ENCODE peak calls at places on chromosomes 13 and 19, in nine cellular contexts. One of them, this sample, is unnamed.

GRCh38 chr13:45349438-45349837 is 8.5 kb upstream of the TPT1 start:
- DNase-seq in AG04450: no peak
- DNase-seq in choroid plexus epithelial cell: no peak
- DNase-seq in GM12865: no peak
- DNase-seq in colonic mucosa: no peak
- DNase-seq in HCT116: no peak
- DNase-seq in heart left ventricle: no peak
- DNase-seq in foreskin fibroblast: peak; percentile 63
- DNase-seq in PC-3: no peak
- DNase-seq in this sample: no peak

GRCh38 chr19:47613165-47614146 is 4.5 kb downstream of the BICRA start:
- DNase-seq in AG04450: peak; percentile 41
- DNase-seq in choroid plexus epithelial cell: peak; percentile 75
- DNase-seq in GM12865: no peak
- DNase-seq in colonic mucosa: no peak
- DNase-seq in HCT116: no peak
- DNase-seq in heart left ventricle: no peak
- DNase-seq in foreskin fibroblast: peak; percentile 86
- DNase-seq in PC-3: no peak
- DNase-seq in this sample: no peak

GRCh38 chr19:58001895-58002369 is 688 bp downstream of the ZNF606 start:
- DNase-seq in AG04450: no peak
- DNase-seq in choroid plexus epithelial cell: peak; percentile 36
- DNase-seq in GM12865: no peak
- DNase-seq in colonic mucosa: peak; percentile 34
- DNase-seq in HCT116: no peak
- DNase-seq in heart left ventricle: no peak
- DNase-seq in foreskin fibroblast: no peak
- DNase-seq in PC-3: no peak
- DNase-seq in this sample: no peak

GRCh38 chr19:35070471-35070870 is 28.9 kb downstream of the HPN start:
- DNase-seq in AG04450: no peak
- DNase-seq in choroid plexus epithelial cell: no peak
- DNase-seq in GM12865: no peak
- DNase-seq in colonic mucosa: no peak
- DNase-seq in HCT116: no peak
- DNase-seq in heart left ventricle: peak; percentile 4
- DNase-seq in foreskin fibroblast: no peak
- DNase-seq in PC-3: no peak
- DNase-seq in this sample: no peak

GRCh38 chr13:55219538-55219937 is 1921.2 kb upstream of the PRR20A start:
- DNase-seq in AG04450: no peak
- DNase-seq in choroid plexus epithelial cell: no peak
- DNase-seq in GM12865: no peak
- DNase-seq in colonic mucosa: no peak
- DNase-seq in HCT116: no peak
- DNase-seq in heart left ventricle: no peak
- DNase-seq in foreskin fibroblast: no peak
- DNase-seq in PC-3: no peak
- DNase-seq in this sample: no peak

GRCh38 chr13:113607477-113608245 is 23.1 kb downstream of the TFDP1 start:
- DNase-seq in AG04450: no peak
- DNase-seq in choroid plexus epithelial cell: no peak
- DNase-seq in GM12865: no peak
- DNase-seq in colonic mucosa: no peak
- DNase-seq in HCT116: no peak
- DNase-seq in heart left ventricle: peak; percentile 58
- DNase-seq in foreskin fibroblast: no peak
- DNase-seq in PC-3: no peak
- DNase-seq in this sample: no peak

GRCh38 chr19:3211191-3211590 is 13.3 kb upstream of the CELF5 start:
- DNase-seq in AG04450: no peak
- DNase-seq in choroid plexus epithelial cell: no peak
- DNase-seq in GM12865: no peak
- DNase-seq in colonic mucosa: no peak
- DNase-seq in HCT116: no peak
- DNase-seq in heart left ventricle: no peak
- DNase-seq in foreskin fibroblast: no peak
- DNase-seq in PC-3: no peak
- DNase-seq in this sample: no peak

GRCh38 chr19:1027020-1027952 is 878 bp downstream of the CNN2 start:
- DNase-seq in AG04450: no peak
- DNase-seq in choroid plexus epithelial cell: no peak
- DNase-seq in GM12865: peak; percentile 52
- DNase-seq in colonic mucosa: peak; percentile 53
- DNase-seq in HCT116: no peak
- DNase-seq in heart left ventricle: peak; percentile 69
- DNase-seq in foreskin fibroblast: peak; percentile 65
- DNase-seq in PC-3: no peak
- DNase-seq in this sample: no peak

GRCh38 chr13:98492335-98493034 is 84.4 kb downstream of the STK24 start:
- DNase-seq in AG04450: no peak
- DNase-seq in choroid plexus epithelial cell: peak; percentile 48
- DNase-seq in GM12865: no peak
- DNase-seq in colonic mucosa: no peak
- DNase-seq in HCT116: no peak
- DNase-seq in heart left ventricle: no peak
- DNase-seq in foreskin fibroblast: peak; percentile 69
- DNase-seq in PC-3: no peak
- DNase-seq in this sample: no peak

GRCh38 chr19:16637535-16637934 is 9.5 kb upstream of the MED26 start:
- DNase-seq in AG04450: no peak
- DNase-seq in choroid plexus epithelial cell: no peak
- DNase-seq in GM12865: no peak
- DNase-seq in colonic mucosa: no peak
- DNase-seq in HCT116: no peak
- DNase-seq in heart left ventricle: no peak
- DNase-seq in foreskin fibroblast: peak; percentile 65
- DNase-seq in PC-3: no peak
- DNase-seq in this sample: no peak

GRCh38 chr19:10309423-10309822 is at the start of gene ZGLP1:
- DNase-seq in AG04450: no peak
- DNase-seq in choroid plexus epithelial cell: no peak
- DNase-seq in GM12865: no peak
- DNase-seq in colonic mucosa: no peak
- DNase-seq in HCT116: no peak
- DNase-seq in heart left ventricle: no peak
- DNase-seq in foreskin fibroblast: no peak
- DNase-seq in PC-3: no peak
- DNase-seq in this sample: no peak

GRCh38 chr19:46841458-46842083 is 9.1 kb downstream of the AP2S1 start:
- DNase-seq in AG04450: no peak
- DNase-seq in choroid plexus epithelial cell: peak; percentile 48
- DNase-seq in GM12865: no peak
- DNase-seq in colonic mucosa: no peak
- DNase-seq in HCT116: no peak
- DNase-seq in heart left ventricle: peak; percentile 85
- DNase-seq in foreskin fibroblast: peak; percentile 82
- DNase-seq in PC-3: peak; percentile 51
- DNase-seq in this sample: no peak

GRCh38 chr19:9075064-9075964 is 11.5 kb upstream of the OR1M1 start:
- DNase-seq in AG04450: peak; percentile 39
- DNase-seq in choroid plexus epithelial cell: peak; percentile 98
- DNase-seq in GM12865: no peak
- DNase-seq in colonic mucosa: peak; percentile 41
- DNase-seq in HCT116: peak; percentile 97
- DNase-seq in heart left ventricle: peak; percentile 81
- DNase-seq in foreskin fibroblast: peak; percentile 83
- DNase-seq in PC-3: peak; percentile 100
- DNase-seq in this sample: no peak

DNA sequence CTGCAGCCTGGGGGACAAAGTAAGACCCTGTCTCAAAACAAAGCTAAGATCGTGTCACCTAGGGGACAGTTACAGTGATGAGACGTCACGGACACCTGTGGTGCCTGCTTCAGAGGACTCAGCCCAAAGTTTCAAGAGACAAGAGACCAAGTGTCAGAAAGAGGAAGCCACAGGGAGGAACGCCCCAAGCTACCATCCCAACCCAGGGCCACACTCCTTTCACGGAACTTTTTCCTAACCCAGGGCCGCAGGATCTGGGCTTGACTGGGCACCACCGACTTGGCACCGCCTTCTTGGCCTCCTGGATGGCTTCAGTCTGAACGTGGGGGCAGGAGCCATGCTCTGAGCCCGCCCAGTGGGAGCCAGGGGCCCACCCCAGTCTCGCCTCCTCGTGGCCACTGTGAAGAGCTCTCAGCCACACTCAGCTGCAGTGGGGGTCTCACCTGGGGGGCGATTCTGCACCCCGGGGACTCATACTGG is 8.5 kb downstream of the MOB3A start:
- DNase-seq in AG04450: no peak
- DNase-seq in choroid plexus epithelial cell: no peak
- DNase-seq in GM12865: peak; percentile 86
- DNase-seq in colonic mucosa: no peak
- DNase-seq in HCT116: no peak
- DNase-seq in heart left ventricle: no peak
- DNase-seq in foreskin fibroblast: no peak
- DNase-seq in PC-3: no peak
- DNase-seq in this sample: no peak
- TF ChIP-seq CTCF in AG04450: no peak
- TF ChIP-seq CTCF in choroid plexus epithelial cell: no peak
- TF ChIP-seq CTCF in GM12865: peak; percentile 40
- TF ChIP-seq CTCF in colonic mucosa: no peak
- TF ChIP-seq CTCF in HCT116: no peak
- TF ChIP-seq CTCF in heart left ventricle: no peak
- TF ChIP-seq CTCF in foreskin fibroblast: no peak
- TF ChIP-seq CTCF in PC-3: no peak
- TF ChIP-seq CTCF in this sample: no peak

GRCh38 chr13:35923347-35923746 is 207.8 kb downstream of the DCLK1 start:
- DNase-seq in AG04450: no peak
- DNase-seq in choroid plexus epithelial cell: peak; percentile 54
- DNase-seq in GM12865: no peak
- DNase-seq in colonic mucosa: no peak
- DNase-seq in HCT116: peak; percentile 16
- DNase-seq in heart left ventricle: no peak
- DNase-seq in foreskin fibroblast: peak; percentile 77
- DNase-seq in PC-3: peak; percentile 67
- DNase-seq in this sample: no peak
- H3K4me3 ChIP-seq in AG04450: no peak overlapping the region
- H3K4me3 ChIP-seq in choroid plexus epithelial cell: no peak overlapping the region
- H3K4me3 ChIP-seq in GM12865: no peak overlapping the region
- H3K4me3 ChIP-seq in colonic mucosa: no peak overlapping the region
- H3K4me3 ChIP-seq in HCT116: no peak overlapping the region
- H3K4me3 ChIP-seq in heart left ventricle: no peak overlapping the region
- H3K4me3 ChIP-seq in foreskin fibroblast: no peak overlapping the region
- H3K4me3 ChIP-seq in PC-3: no peak overlapping the region
- H3K4me3 ChIP-seq in this sample: no peak overlapping the region

GRCh38 chr19:40464059-40465024 is 1.2 kb downstream of the BLVRB start:
- DNase-seq in AG04450: peak; percentile 77
- DNase-seq in choroid plexus epithelial cell: peak; percentile 94
- DNase-seq in GM12865: peak; percentile 76
- DNase-seq in colonic mucosa: peak; percentile 95
- DNase-seq in HCT116: peak; percentile 85
- DNase-seq in heart left ventricle: peak; percentile 85
- DNase-seq in foreskin fibroblast: peak; percentile 94
- DNase-seq in PC-3: peak; percentile 94
- DNase-seq in this sample: peak; percentile 40
- TF ChIP-seq CTCF in AG04450: peak; percentile 89
- TF ChIP-seq CTCF in choroid plexus epithelial cell: peak; percentile 92
- TF ChIP-seq CTCF in GM12865: peak; percentile 80
- TF ChIP-seq CTCF in colonic mucosa: peak; percentile 90
- TF ChIP-seq CTCF in HCT116: peak; percentile 84
- TF ChIP-seq CTCF in heart left ventricle: peak; percentile 70
- TF ChIP-seq CTCF in foreskin fibroblast: peak; percentile 84
- TF ChIP-seq CTCF in PC-3: peak; percentile 64
- TF ChIP-seq CTCF in this sample: peak; percentile 72

DNA sequence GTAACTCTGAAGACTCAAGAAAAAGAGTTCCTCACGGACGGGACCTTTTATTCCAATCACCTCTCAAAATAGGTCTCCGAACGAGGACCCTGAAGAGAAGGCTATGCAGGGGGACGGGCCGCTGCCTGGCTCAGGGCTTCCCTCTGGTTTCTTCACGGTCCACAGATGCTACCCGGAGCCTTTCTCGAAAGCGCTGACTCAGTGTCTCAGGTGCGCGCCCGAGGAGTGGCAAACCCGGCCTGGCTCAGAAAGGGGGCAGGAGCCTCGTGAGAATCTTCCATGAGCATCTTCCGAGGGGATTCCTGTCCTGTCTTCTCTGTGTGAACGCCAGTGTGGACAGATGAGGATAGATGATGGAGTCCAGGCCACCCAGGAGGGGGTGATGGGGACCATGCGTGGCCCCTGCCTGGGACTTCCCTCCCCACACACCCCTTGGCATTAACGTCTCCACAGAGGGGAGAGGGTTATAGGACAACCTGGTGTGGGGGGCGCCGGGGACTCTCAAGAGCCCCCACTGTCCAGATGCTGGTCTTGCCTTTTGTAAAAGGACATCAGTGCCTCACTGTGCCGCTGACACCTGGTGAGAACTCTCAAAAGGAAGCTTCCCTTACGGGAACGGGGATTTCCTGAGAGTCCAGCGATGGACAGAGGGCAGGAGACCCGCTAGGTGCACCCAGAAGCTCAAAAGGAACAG is 16.5 kb downstream of the LSM4 start:
- DNase-seq in AG04450: no peak
- DNase-seq in choroid plexus epithelial cell: no peak
- DNase-seq in GM12865: peak; percentile 51
- DNase-seq in colonic mucosa: no peak
- DNase-seq in HCT116: no peak
- DNase-seq in heart left ventricle: peak; percentile 53
- DNase-seq in foreskin fibroblast: no peak
- DNase-seq in PC-3: no peak
- DNase-seq in this sample: no peak
- H3K4me3 ChIP-seq in AG04450: no peak overlapping the region
- H3K4me3 ChIP-seq in choroid plexus epithelial cell: no peak overlapping the region
- H3K4me3 ChIP-seq in GM12865: peak overlapping the region; percentile 19
- H3K4me3 ChIP-seq in colonic mucosa: no peak overlapping the region
- H3K4me3 ChIP-seq in HCT116: no peak overlapping the region
- H3K4me3 ChIP-seq in heart left ventricle: no peak overlapping the region
- H3K4me3 ChIP-seq in foreskin fibroblast: no peak overlapping the region
- H3K4me3 ChIP-seq in PC-3: no peak overlapping the region
- H3K4me3 ChIP-seq in this sample: no peak overlapping the region

DNA sequence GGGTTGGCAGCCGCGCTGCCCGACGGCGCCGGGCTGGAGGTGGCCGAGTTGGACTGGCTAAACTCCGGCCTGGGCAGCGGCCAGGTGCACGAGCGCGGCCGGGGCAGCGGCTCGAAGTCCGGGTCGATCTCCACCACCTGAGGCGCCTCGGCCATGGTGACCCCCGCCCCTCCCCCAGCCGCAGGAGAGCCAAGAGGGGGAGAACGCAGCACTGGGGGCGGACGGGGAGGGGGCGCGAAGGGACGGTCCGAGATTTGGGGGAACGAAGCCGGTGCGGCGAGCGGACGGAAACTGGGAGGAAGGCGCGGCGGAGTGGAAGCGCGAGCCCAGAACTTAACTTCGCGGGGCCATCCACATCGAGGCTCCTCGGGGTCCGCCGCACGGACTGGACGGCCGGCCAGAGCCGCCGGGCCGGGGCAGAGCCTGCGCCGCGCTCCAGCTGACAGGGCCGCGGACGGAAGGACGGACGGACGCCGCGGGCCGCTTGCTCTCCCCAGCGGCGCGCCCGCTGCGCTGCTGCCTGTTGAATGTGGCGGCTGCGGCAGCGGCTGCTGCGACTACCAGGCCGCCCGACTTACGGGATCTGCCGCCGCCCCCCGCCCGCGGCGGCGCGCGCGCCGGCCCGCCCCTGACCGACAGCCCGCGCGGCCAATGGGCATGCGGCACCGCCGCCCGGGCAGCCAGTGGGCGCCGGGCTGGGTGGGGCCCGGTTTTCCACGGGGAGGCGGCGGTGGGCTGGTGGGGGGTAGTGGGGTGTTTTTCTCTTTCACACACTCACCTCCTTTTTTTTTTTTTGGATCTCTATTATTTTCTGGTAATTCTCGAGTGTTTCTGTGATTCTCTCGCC is at the start of gene FOXO1:
- DNase-seq in AG04450: peak; percentile 27
- DNase-seq in choroid plexus epithelial cell: peak; percentile 93
- DNase-seq in GM12865: peak; percentile 95
- DNase-seq in colonic mucosa: peak; percentile 88
- DNase-seq in HCT116: peak; percentile 58
- DNase-seq in heart left ventricle: peak; percentile 95
- DNase-seq in foreskin fibroblast: peak; percentile 96
- DNase-seq in PC-3: peak; percentile 78
- DNase-seq in this sample: no peak
- TF ChIP-seq CTCF in AG04450: no peak
- TF ChIP-seq CTCF in choroid plexus epithelial cell: no peak
- TF ChIP-seq CTCF in GM12865: no peak
- TF ChIP-seq CTCF in colonic mucosa: no peak
- TF ChIP-seq CTCF in HCT116: no peak
- TF ChIP-seq CTCF in heart left ventricle: no peak
- TF ChIP-seq CTCF in foreskin fibroblast: no peak
- TF ChIP-seq CTCF in PC-3: no peak
- TF ChIP-seq CTCF in this sample: peak; percentile 26

This sample was measured in LNCaP clone FGC.